ENCODE peak calls at places on chromosomes 12 and 14, in five cellular contexts. I, Q, H, S and K are unnamed samples.

GRCh38 chr12:105992849-105993740 is 145.7 kb downstream of the NUAK1 start:
- DNase-seq in H (no peak), I (no peak), S (no peak), Q (no peak), K (no peak)

GRCh38 chr12:74365178-74365964 is 172.3 kb upstream of the ATXN7L3B start:
- DNase-seq in H (no peak), S (peak), Q (no peak), I (peak), K (no peak)

GRCh38 chr12:83462419-83462818 is 775.7 kb downstream of the TMTC2 start:
- DNase-seq in S (no peak), I (no peak), Q (no peak), H (no peak), K (no peak)

GRCh38 chr12:72792889-72793288 is 520.7 kb downstream of the TRHDE start:
- DNase-seq in S (no peak), I (no peak), H (no peak), Q (no peak), K (no peak)

GRCh38 chr12:102631274-102631673 is 150.9 kb upstream of the IGF1 start:
- DNase-seq in S (no peak), H (no peak), Q (no peak), I (no peak), K (no peak)

GRCh38 chr14:34911209-34912150 is 36.3 kb upstream of the BAZ1A start:
- DNase-seq in H (no peak), I (no peak), Q (no peak), S (no peak), K (no peak)

GRCh38 chr12:126518596-126519200 is 1453.5 kb downstream of the AACS start:
- DNase-seq in I (peak), S (no peak), Q (no peak), H (no peak), K (no peak)

GRCh38 chr12:5745251-5745888 is 199.7 kb downstream of the ANO2 start:
- DNase-seq in H (peak), S (peak), I (peak), Q (peak), K (peak)

GRCh38 chr14:105480165-105480564 is 5.5 kb downstream of the CRIP2 start:
- DNase-seq in H (no peak), S (no peak), I (no peak), Q (no peak), K (no peak)

GRCh38 chr12:24615967-24616411 is 332.9 kb downstream of the BCAT1 start:
- DNase-seq in I (no peak), S (no peak), Q (no peak), H (no peak), K (no peak)

GRCh38 chr12:132673288-132674179 is 13.6 kb downstream of the POLE start:
- DNase-seq in S (no peak), Q (no peak), H (no peak), I (no peak), K (no peak)

GRCh38 chr12:2267624-2268477 is 215.1 kb downstream of the CACNA1C start:
- DNase-seq in I (no peak), H (no peak), Q (no peak), S (no peak), K (no peak)

GRCh38 chr14:31420013-31420318 is 384 bp downstream of the HEATR5A start:
- DNase-seq in I (no peak), S (peak), H (peak), Q (no peak), K (peak)

GRCh38 chr12:47698055-47698454 is 7.8 kb downstream of the RPAP3 start:
- DNase-seq in S (no peak), Q (no peak), I (no peak), H (no peak), K (no peak)

GRCh38 chr12:68559984-68560822 is 50.5 kb upstream of the RAP1B start:
- DNase-seq in S (no peak), H (no peak), I (no peak), Q (no peak), K (peak)

GRCh38 chr14:45664668-45665356 is 411.8 kb upstream of the MIS18BP1 start:
- DNase-seq in H (no peak), I (no peak), Q (peak), S (no peak), K (no peak)

GRCh38 chr12:124684496-124684895 is 117.1 kb upstream of the NCOR2 start:
- DNase-seq in Q (no peak), S (no peak), H (peak), I (no peak), K (no peak)
- H3K27ac ChIP-seq in Q (no peak), S (no peak), H (peak), I (peak), K (peak)

GRCh38 chr12:94427520-94428381 is 31.9 kb downstream of the CEP83 start:
- DNase-seq in Q (no peak), S (no peak), I (no peak), H (no peak), K (peak)

GRCh38 chr12:94426049-94426448 is 33.6 kb downstream of the CEP83 start:
- DNase-seq in Q (no peak), S (no peak), H (no peak), I (no peak), K (no peak)

GRCh38 chr12:94429191-94429590 is 30.5 kb downstream of the CEP83 start:
- DNase-seq in H (no peak), Q (no peak), S (no peak), I (no peak), K (no peak)

GRCh38 chr12:94430304-94430703 is 29.4 kb downstream of the CEP83 start:
- DNase-seq in Q (no peak), S (no peak), H (no peak), I (no peak), K (no peak)

GRCh38 chr12:94429633-94430032 is 30.0 kb downstream of the CEP83 start:
- DNase-seq in H (no peak), S (no peak), I (no peak), Q (no peak), K (no peak)
- TF ChIP-seq CTCF in H (no peak), S (no peak), I (no peak), Q (peak), K (no peak)

DNA sequence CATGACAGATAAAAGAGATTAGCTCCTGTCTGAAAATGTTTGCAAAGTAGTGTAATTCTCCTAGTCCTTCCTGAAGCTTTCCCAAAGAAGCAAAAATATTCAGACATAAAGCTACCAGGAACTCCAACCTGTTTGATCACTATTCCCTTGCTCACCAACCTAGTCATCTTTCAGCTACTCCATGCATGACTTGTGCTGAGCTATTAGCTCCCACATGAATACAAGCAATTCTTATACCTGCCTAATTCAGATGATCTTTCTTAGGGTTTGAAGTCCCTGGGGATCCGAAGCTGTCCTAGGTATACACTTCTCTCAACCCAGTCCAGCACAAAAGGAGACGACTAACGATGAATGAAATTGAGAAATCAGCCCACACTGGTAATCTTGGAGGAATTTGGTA is 691 bp upstream of the PTGR2 start:
- DNase-seq in Q (no peak), H (no peak), I (no peak), S (peak), K (no peak)
- H3K27ac ChIP-seq in Q (peak), H (peak), I (peak), S (peak), K (peak)

GRCh38 chr12:51890511-51891171 is 2.7 kb downstream of the ANKRD33 start:
- DNase-seq in S (no peak), Q (no peak), I (no peak), H (no peak), K (no peak)

GRCh38 chr12:51888316-51889215 is 663 bp downstream of the ANKRD33 start:
- DNase-seq in S (no peak), I (no peak), H (no peak), Q (no peak), K (no peak)

GRCh38 chr12:51887476-51888315 is at the start of gene ANKRD33:
- DNase-seq in Q (no peak), H (no peak), I (no peak), S (peak), K (peak)

GRCh38 chr12:51890135-51890464 is 2.2 kb downstream of the ANKRD33 start:
- DNase-seq in I (no peak), Q (no peak), S (no peak), H (no peak), K (no peak)

GRCh38 chr12:51889216-51890134 is 1.6 kb downstream of the ANKRD33 start:
- DNase-seq in H (no peak), Q (no peak), I (no peak), S (no peak), K (no peak)
- TF ChIP-seq CTCF in H (no peak), Q (peak), I (no peak), S (peak), K (no peak)

DNA sequence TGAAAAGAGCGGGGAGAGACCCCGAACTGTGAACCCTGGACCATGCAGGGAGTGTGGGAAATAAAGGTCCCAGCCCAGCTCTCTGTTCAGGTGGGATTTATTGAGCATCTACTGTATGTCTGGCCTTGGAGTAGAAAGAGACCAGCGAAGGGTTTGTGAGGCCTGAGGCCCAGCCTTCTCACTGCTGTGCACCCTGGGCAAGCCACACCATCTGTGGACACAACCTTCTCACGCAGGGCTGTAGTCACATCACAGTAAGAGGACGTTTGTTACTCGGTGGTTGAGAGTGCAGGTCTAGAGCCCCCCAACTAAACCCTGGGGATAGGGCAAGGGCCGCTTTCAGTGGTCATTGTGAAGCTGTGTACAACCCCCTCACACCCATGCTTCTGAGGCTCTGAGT is 18.2 kb downstream of the FAM222A start:
- DNase-seq in S (no peak), H (no peak), Q (no peak), I (no peak), K (no peak)
- H3K27ac ChIP-seq in S (no peak), H (no peak), Q (no peak), I (no peak), K (no peak)

DNA sequence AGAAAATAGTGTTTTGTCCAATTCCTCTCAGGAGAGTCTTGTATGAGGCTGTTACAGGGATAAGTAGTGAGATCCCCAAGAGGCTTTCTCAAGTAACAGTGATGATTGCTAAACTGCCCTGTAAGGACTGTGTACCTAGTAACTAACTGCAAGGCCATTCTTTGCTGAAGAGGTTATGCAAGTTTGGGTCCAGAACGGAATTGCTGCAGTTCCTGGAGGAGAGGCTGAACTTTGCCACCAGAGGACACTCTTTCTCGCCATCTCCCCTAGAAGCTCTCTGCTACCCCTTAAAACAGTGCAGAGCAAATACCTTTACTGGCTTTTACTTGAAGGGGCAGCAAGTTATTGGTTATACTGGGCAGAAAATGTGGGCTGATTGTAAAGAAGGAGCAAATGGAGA is 180.0 kb downstream of the RBM19 start:
- DNase-seq in I (no peak), H (no peak), S (no peak), Q (no peak), K (no peak)
- TF ChIP-seq CTCF in I (peak), H (no peak), S (peak), Q (peak), K (no peak)

GRCh38 chr14:64645220-64645891 is 58.9 kb upstream of the PLEKHG3 start:
- DNase-seq in I (no peak), S (no peak), Q (peak), H (no peak), K (no peak)
- H3K27ac ChIP-seq in I (no peak), S (no peak), Q (peak), H (no peak), K (no peak)

GRCh38 chr12:98955284-98955683 is 310.2 kb downstream of the APAF1 start:
- DNase-seq in I (no peak), S (peak), Q (peak), H (no peak), K (no peak)
- TF ChIP-seq CTCF in I (peak), S (no peak), Q (peak), H (no peak), K (no peak)